ENCODE peak calls at places on chromosomes 13 and 19, in five cellular contexts. J is Karpas-422, C is mesendoderm, N is mammary epithelial cell, M is endodermal cell. K is an unnamed sample.

GRCh38 chr13:34247596-34247995 is 429.6 kb downstream of the RFC3 start:
- DNase-seq in N (peak; percentile 25), J (no peak), M (no peak), C (no peak), K (no peak)

GRCh38 chr13:79810671-79811070 is 329.7 kb downstream of the NDFIP2 start:
- DNase-seq in J (no peak), M (no peak), C (peak; percentile 82), N (peak; percentile 22), K (peak; percentile 50)

GRCh38 chr13:74576504-74576903 is 442.3 kb upstream of the KLF12 start:
- DNase-seq in N (no peak), C (peak; percentile 22), J (no peak), M (no peak), K (no peak)

GRCh38 chr19:17296278-17296677 is 6.9 kb downstream of the ABHD8 start:
- DNase-seq in J (no peak), C (peak; percentile 74), M (no peak), N (peak; percentile 50), K (peak; percentile 15)

GRCh38 chr13:110856941-110857835 is 57.7 kb downstream of the ANKRD10 start:
- DNase-seq in J (no peak), C (no peak), N (no peak), M (peak; percentile 2), K (no peak)

GRCh38 chr13:71758823-71759222 is 108.2 kb downstream of the DACH1 start:
- DNase-seq in C (peak; percentile 13), J (no peak), M (no peak), N (no peak), K (no peak)

GRCh38 chr13:53028637-53029121 is at the start of gene OLFM4:
- DNase-seq in M (peak; percentile 59), N (no peak), C (no peak), J (no peak), K (no peak)

GRCh38 chr19:48841047-48841446 is 4.8 kb upstream of the HSD17B14 start:
- DNase-seq in C (no peak), N (no peak), M (no peak), J (no peak), K (no peak)

GRCh38 chr13:109096101-109096500 is 466.7 kb downstream of the MYO16 start:
- DNase-seq in N (no peak), J (no peak), C (peak; percentile 31), M (no peak), K (no peak)

GRCh38 chr13:42094641-42095040 is 46.2 kb downstream of the DGKH start:
- DNase-seq in M (no peak), C (no peak), N (no peak), J (no peak), K (no peak)

GRCh38 chr19:13840751-13841338 is 36.1 kb upstream of the NANOS3 start:
- DNase-seq in M (no peak), N (no peak), C (no peak), J (no peak), K (peak; percentile 72)

GRCh38 chr13:112837371-112838037 is 131.5 kb upstream of the MCF2L start:
- DNase-seq in M (no peak), C (no peak), N (no peak), J (no peak), K (peak; percentile 4)

GRCh38 chr19:4182082-4182926 is at the start of the genes ANKRD24 and SIRT6:
- DNase-seq in M (peak; percentile 97), N (peak; percentile 91), C (peak; percentile 97), J (peak; percentile 99), K (peak; percentile 98)

GRCh38 chr19:45952691-45953505 is 20.8 kb downstream of the NOVA2 start:
- DNase-seq in J (no peak), M (peak; percentile 97), N (peak; percentile 54), C (peak; percentile 94), K (peak; percentile 67)

GRCh38 chr19:43778651-43779050 is 2.1 kb downstream of the KCNN4 start:
- DNase-seq in M (no peak), J (no peak), C (no peak), N (no peak), K (no peak)

GRCh38 chr13:111283457-111283856 is 37.0 kb upstream of the TEX29 start:
- DNase-seq in C (no peak), M (no peak), J (no peak), N (no peak), K (no peak)

GRCh38 chr13:53242015-53242414 is 213.4 kb downstream of the OLFM4 start:
- DNase-seq in C (no peak), N (no peak), M (no peak), J (no peak), K (no peak)

GRCh38 chr19:46213806-46214205 is 15.7 kb upstream of the IGFL1 start:
- DNase-seq in C (no peak), J (no peak), N (no peak), M (no peak), K (no peak)

DNA sequence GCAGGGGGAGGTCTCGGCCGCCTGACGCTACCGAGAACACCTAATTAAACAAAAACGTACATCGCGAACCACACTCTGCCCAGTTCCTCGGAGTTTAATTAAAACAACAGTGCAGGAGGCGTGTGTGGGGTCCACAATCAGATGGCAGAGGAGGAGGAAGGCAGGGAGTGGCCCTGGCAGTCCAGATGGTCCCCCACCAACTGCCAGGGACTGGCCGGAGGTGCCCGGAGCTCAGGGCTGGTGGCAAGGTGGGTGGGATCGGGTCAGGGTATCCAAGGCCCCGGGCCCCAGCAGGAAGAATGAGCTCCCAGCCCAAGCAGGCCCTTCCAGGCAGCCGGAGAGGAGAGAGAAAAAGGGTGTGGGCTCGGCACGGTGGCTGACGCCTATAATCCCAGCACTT is 71.3 kb downstream of the PTPRS start:
- DNase-seq in M (no peak), N (no peak), J (no peak), C (no peak), K (no peak)
- H3K36me3 ChIP-seq in M (peaks cover 44% of the 10 kb centered on the region), N (no peaks in the 10 kb centered on the region), J (no peaks in the 10 kb centered on the region), C (peaks cover 2% of the 10 kb centered on the region), K (peaks cover 44% of the 10 kb centered on the region)

GRCh38 chr13:39405596-39405995 is 197.4 kb downstream of the LHFPL6 start:
- DNase-seq in N (no peak), C (no peak), J (no peak), M (no peak), K (no peak)

GRCh38 chr13:39407786-39408185 is 195.2 kb downstream of the LHFPL6 start:
- DNase-seq in J (no peak), M (no peak), C (no peak), N (no peak), K (no peak)

GRCh38 chr13:39406688-39407087 is 196.3 kb downstream of the LHFPL6 start:
- DNase-seq in C (peak; percentile 63), M (no peak), J (peak; percentile 49), N (peak; percentile 92), K (no peak)

GRCh38 chr13:39408512-39408911 is 194.5 kb downstream of the LHFPL6 start:
- DNase-seq in J (no peak), M (no peak), N (no peak), C (no peak), K (no peak)

GRCh38 chr13:39407138-39407537 is 195.9 kb downstream of the LHFPL6 start:
- DNase-seq in J (no peak), C (no peak), M (no peak), N (no peak), K (no peak)
- H3K9ac ChIP-seq in J (no peak overlapping the region), C (no peak overlapping the region), M (no peak overlapping the region), N (no peak overlapping the region), K (no peak overlapping the region)

GRCh38 chr19:34220472-34221063 is 33.8 kb upstream of the GARRE1 start:
- DNase-seq in C (peak; percentile 71), M (peak; percentile 83), J (peak; percentile 87), N (peak; percentile 31), K (peak; percentile 89)
- H3K36me3 ChIP-seq in C (peaks cover 16% of the 10 kb centered on the region), M (peaks cover 82% of the 10 kb centered on the region), J (peaks cover 51% of the 10 kb centered on the region), N (peaks cover 37% of the 10 kb centered on the region), K (peaks cover 67% of the 10 kb centered on the region)

GRCh38 chr19:3112375-3113099 is 18.4 kb downstream of the GNA11 start:
- DNase-seq in M (no peak), C (no peak), J (no peak), N (no peak), K (no peak)

GRCh38 chr19:3113100-3114017 is 19.2 kb downstream of the GNA11 start:
- DNase-seq in C (no peak), M (no peak), J (no peak), N (no peak), K (no peak)

GRCh38 chr19:3109491-3109890 is 15.3 kb downstream of the GNA11 start:
- DNase-seq in M (no peak), J (no peak), N (no peak), C (no peak), K (no peak)

GRCh38 chr19:3110126-3110825 is 16.1 kb downstream of the GNA11 start:
- DNase-seq in J (no peak), M (no peak), N (no peak), C (no peak), K (no peak)

DNA sequence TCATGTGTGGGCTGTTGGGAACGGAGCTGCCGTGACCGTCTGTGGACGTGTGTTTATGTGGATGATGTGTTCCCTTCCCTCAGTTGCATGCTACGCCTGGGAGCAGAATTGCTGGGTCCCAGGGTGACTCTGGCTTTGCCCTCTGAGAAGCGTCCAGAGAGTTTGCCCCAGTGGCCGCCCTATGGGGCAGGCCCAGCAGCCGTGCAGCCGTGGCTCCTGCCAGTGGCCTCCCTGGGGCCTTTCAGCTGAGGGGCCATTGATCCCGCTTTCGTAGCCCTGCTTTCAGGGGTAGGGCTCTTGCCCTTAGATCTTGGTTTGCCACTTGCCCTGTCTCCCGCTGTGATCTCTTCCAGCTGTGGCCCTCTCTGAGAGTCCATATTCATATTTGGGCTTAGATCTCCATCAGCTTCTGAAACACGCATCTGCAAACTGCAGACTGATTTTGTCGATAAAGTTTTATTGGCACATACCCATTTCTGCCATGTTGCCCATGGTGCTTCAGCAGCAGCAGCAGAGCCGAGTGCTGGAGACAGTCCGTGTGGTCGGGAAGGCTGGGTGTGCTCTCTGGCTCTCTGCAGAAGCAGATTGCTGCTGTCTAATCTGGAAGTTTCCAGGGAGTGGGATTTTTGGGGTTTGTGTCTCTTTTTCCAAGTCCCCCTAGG is 17.6 kb downstream of the GNA11 start:
- DNase-seq in N (no peak), J (peak; percentile 58), M (no peak), C (no peak), K (no peak)
- H3K9ac ChIP-seq in N (no peak overlapping the region), J (no peak overlapping the region), M (no peak overlapping the region), C (no peak overlapping the region), K (no peak overlapping the region)

GRCh38 chr19:15365264-15365663 is 14.3 kb downstream of the AKAP8 start:
- DNase-seq in M (no peak), C (no peak), N (no peak), J (no peak), K (no peak)
- H3K36me3 ChIP-seq in M (peaks cover 68% of the 10 kb centered on the region), C (peaks cover 20% of the 10 kb centered on the region), N (peaks cover 36% of the 10 kb centered on the region), J (peaks cover 34% of the 10 kb centered on the region), K (peaks cover 74% of the 10 kb centered on the region)

DNA sequence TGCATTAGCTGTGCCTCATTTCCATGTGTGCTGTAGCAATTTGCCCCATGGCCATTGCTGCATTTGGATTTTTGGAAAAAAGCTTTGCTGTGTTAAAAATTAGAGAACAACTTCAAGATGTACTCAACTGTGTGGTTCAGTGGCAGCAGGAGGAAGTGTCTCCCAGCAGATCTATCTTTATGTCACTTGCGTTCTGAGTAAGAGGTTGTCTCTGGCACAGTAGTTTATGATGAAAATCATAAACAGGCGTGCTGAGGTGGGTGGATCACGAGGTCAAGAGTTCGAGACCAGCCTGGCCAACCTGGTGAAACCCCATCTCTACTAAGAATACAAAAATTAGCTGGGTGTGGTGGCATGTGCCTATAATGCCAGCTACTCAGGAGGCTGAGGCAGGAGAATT is 29.0 kb upstream of the RNF17 start:
- DNase-seq in C (no peak), M (no peak), J (no peak), N (no peak), K (no peak)
- H3K9ac ChIP-seq in C (no peak overlapping the region), M (no peak overlapping the region), J (no peak overlapping the region), N (no peak overlapping the region), K (no peak overlapping the region)

DNA sequence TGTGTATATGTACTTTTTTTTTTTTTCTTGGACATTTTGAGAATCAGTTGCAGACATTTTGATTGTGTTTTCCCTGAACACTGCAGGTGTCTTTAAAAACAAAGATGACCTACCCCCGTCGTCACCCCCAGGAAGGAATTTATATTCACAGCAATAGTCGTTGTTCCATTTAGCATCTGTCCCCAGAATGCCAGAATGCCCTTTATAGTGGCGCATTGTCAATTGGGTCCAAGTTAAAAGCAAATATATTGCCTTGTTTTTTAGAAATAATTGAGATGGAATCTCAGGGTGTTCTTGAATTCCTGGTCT is 1.8 kb upstream of the RNF225 start:
- DNase-seq in C (no peak), J (no peak), N (no peak), M (no peak), K (no peak)
- H3K36me3 ChIP-seq in C (peaks cover 20% of the 10 kb centered on the region), J (peaks cover 38% of the 10 kb centered on the region), N (peaks cover 32% of the 10 kb centered on the region), M (peaks cover 60% of the 10 kb centered on the region), K (peaks cover 58% of the 10 kb centered on the region)